ENCODE peak calls at places on chromosome 15, in nine cellular contexts. One of them, this sample, is unnamed.

GRCh38 chr15:71275098-71275497 is 159.8 kb downstream of the THSD4 start:
- DNase-seq in MM.1S: no peak
- DNase-seq in GM23338: no peak
- DNase-seq in OCI-LY7: no peak
- DNase-seq in mesendoderm: peak; percentile 41
- DNase-seq in K562: no peak
- DNase-seq in HCT116: no peak
- DNase-seq in astrocyte: peak; percentile 80
- DNase-seq in PC-3: peak; percentile 85
- DNase-seq in this sample: no peak

GRCh38 chr15:100438570-100438969 is 90.2 kb downstream of the CERS3 start:
- DNase-seq in MM.1S: no peak
- DNase-seq in GM23338: no peak
- DNase-seq in OCI-LY7: peak; percentile 8
- DNase-seq in mesendoderm: no peak
- DNase-seq in K562: no peak
- DNase-seq in HCT116: no peak
- DNase-seq in astrocyte: peak; percentile 8
- DNase-seq in PC-3: peak; percentile 10
- DNase-seq in this sample: peak; percentile 77

GRCh38 chr15:68019814-68020525 is 34.1 kb upstream of the PIAS1 start:
- DNase-seq in MM.1S: no peak
- DNase-seq in GM23338: no peak
- DNase-seq in OCI-LY7: no peak
- DNase-seq in mesendoderm: peak; percentile 37
- DNase-seq in K562: no peak
- DNase-seq in HCT116: no peak
- DNase-seq in astrocyte: no peak
- DNase-seq in PC-3: no peak
- DNase-seq in this sample: no peak

GRCh38 chr15:44536298-44536961 is 517 bp upstream of the EIF3J start:
- DNase-seq in MM.1S: peak; percentile 83
- DNase-seq in GM23338: peak; percentile 95
- DNase-seq in OCI-LY7: no peak
- DNase-seq in mesendoderm: peak; percentile 97
- DNase-seq in K562: peak; percentile 87
- DNase-seq in HCT116: peak; percentile 64
- DNase-seq in astrocyte: peak; percentile 76
- DNase-seq in PC-3: peak; percentile 82
- DNase-seq in this sample: no peak

GRCh38 chr15:66564136-66565041 is 1.4 kb downstream of the LCTL start:
- DNase-seq in MM.1S: no peak
- DNase-seq in GM23338: peak; percentile 61
- DNase-seq in OCI-LY7: no peak
- DNase-seq in mesendoderm: no peak
- DNase-seq in K562: no peak
- DNase-seq in HCT116: no peak
- DNase-seq in astrocyte: no peak
- DNase-seq in PC-3: no peak
- DNase-seq in this sample: no peak

GRCh38 chr15:31306426-31307269 is 20.0 kb upstream of the KLF13 start:
- DNase-seq in MM.1S: no peak
- DNase-seq in GM23338: peak; percentile 98
- DNase-seq in OCI-LY7: peak; percentile 87
- DNase-seq in mesendoderm: peak; percentile 85
- DNase-seq in K562: no peak
- DNase-seq in HCT116: no peak
- DNase-seq in astrocyte: peak; percentile 10
- DNase-seq in PC-3: no peak
- DNase-seq in this sample: peak; percentile 85

GRCh38 chr15:48858401-48858800 is 19.5 kb upstream of the EID1 start:
- DNase-seq in MM.1S: peak; percentile 20
- DNase-seq in GM23338: no peak
- DNase-seq in OCI-LY7: no peak
- DNase-seq in mesendoderm: no peak
- DNase-seq in K562: peak; percentile 68
- DNase-seq in HCT116: no peak
- DNase-seq in astrocyte: peak; percentile 65
- DNase-seq in PC-3: peak; percentile 56
- DNase-seq in this sample: no peak

GRCh38 chr15:38490231-38490630 is 36.3 kb downstream of the FAM98B start:
- DNase-seq in MM.1S: no peak
- DNase-seq in GM23338: no peak
- DNase-seq in OCI-LY7: no peak
- DNase-seq in mesendoderm: no peak
- DNase-seq in K562: no peak
- DNase-seq in HCT116: no peak
- DNase-seq in astrocyte: peak; percentile 55
- DNase-seq in PC-3: no peak
- DNase-seq in this sample: no peak

GRCh38 chr15:82999426-82999825 is 12.0 kb downstream of the C15orf40 start:
- DNase-seq in MM.1S: no peak
- DNase-seq in GM23338: no peak
- DNase-seq in OCI-LY7: no peak
- DNase-seq in mesendoderm: no peak
- DNase-seq in K562: no peak
- DNase-seq in HCT116: no peak
- DNase-seq in astrocyte: no peak
- DNase-seq in PC-3: no peak
- DNase-seq in this sample: no peak

GRCh38 chr15:91849749-91850161 is 3.8 kb upstream of the SLCO3A1 start:
- DNase-seq in MM.1S: peak; percentile 43
- DNase-seq in GM23338: peak; percentile 67
- DNase-seq in OCI-LY7: peak; percentile 63
- DNase-seq in mesendoderm: peak; percentile 62
- DNase-seq in K562: peak; percentile 10
- DNase-seq in HCT116: peak; percentile 35
- DNase-seq in astrocyte: peak; percentile 37
- DNase-seq in PC-3: peak; percentile 64
- DNase-seq in this sample: peak; percentile 81

GRCh38 chr15:70617076-70617910 is 146.1 kb downstream of the UACA start:
- DNase-seq in MM.1S: no peak
- DNase-seq in GM23338: no peak
- DNase-seq in OCI-LY7: no peak
- DNase-seq in mesendoderm: no peak
- DNase-seq in K562: no peak
- DNase-seq in HCT116: no peak
- DNase-seq in astrocyte: no peak
- DNase-seq in PC-3: peak; percentile 17
- DNase-seq in this sample: no peak

GRCh38 chr15:47399100-47399499 is 318.2 kb upstream of the SEMA6D start:
- DNase-seq in MM.1S: no peak
- DNase-seq in GM23338: no peak
- DNase-seq in OCI-LY7: no peak
- DNase-seq in mesendoderm: no peak
- DNase-seq in K562: no peak
- DNase-seq in HCT116: no peak
- DNase-seq in astrocyte: no peak
- DNase-seq in PC-3: no peak
- DNase-seq in this sample: no peak

GRCh38 chr15:50354838-50355611 is at the start of gene GABPB1:
- DNase-seq in MM.1S: peak; percentile 91
- DNase-seq in GM23338: peak; percentile 91
- DNase-seq in OCI-LY7: peak; percentile 95
- DNase-seq in mesendoderm: peak; percentile 97
- DNase-seq in K562: peak; percentile 95
- DNase-seq in HCT116: peak; percentile 92
- DNase-seq in astrocyte: peak; percentile 96
- DNase-seq in PC-3: peak; percentile 70
- DNase-seq in this sample: peak; percentile 95

GRCh38 chr15:50355612-50355905 is 561 bp upstream of the GABPB1 start:
- DNase-seq in MM.1S: no peak
- DNase-seq in GM23338: no peak
- DNase-seq in OCI-LY7: no peak
- DNase-seq in mesendoderm: no peak
- DNase-seq in K562: no peak
- DNase-seq in HCT116: no peak
- DNase-seq in astrocyte: no peak
- DNase-seq in PC-3: no peak
- DNase-seq in this sample: no peak

GRCh38 chr15:50355980-50356379 is 982 bp upstream of the GABPB1 start:
- DNase-seq in MM.1S: no peak
- DNase-seq in GM23338: no peak
- DNase-seq in OCI-LY7: no peak
- DNase-seq in mesendoderm: no peak
- DNase-seq in K562: no peak
- DNase-seq in HCT116: no peak
- DNase-seq in astrocyte: no peak
- DNase-seq in PC-3: no peak
- DNase-seq in this sample: no peak

GRCh38 chr15:50353999-50354837 is 780 bp downstream of the GABPB1 start:
- DNase-seq in MM.1S: peak; percentile 85
- DNase-seq in GM23338: peak; percentile 55
- DNase-seq in OCI-LY7: peak; percentile 74
- DNase-seq in mesendoderm: peak; percentile 82
- DNase-seq in K562: peak; percentile 52
- DNase-seq in HCT116: peak; percentile 19
- DNase-seq in astrocyte: peak; percentile 87
- DNase-seq in PC-3: peak; percentile 77
- DNase-seq in this sample: peak; percentile 79

DNA sequence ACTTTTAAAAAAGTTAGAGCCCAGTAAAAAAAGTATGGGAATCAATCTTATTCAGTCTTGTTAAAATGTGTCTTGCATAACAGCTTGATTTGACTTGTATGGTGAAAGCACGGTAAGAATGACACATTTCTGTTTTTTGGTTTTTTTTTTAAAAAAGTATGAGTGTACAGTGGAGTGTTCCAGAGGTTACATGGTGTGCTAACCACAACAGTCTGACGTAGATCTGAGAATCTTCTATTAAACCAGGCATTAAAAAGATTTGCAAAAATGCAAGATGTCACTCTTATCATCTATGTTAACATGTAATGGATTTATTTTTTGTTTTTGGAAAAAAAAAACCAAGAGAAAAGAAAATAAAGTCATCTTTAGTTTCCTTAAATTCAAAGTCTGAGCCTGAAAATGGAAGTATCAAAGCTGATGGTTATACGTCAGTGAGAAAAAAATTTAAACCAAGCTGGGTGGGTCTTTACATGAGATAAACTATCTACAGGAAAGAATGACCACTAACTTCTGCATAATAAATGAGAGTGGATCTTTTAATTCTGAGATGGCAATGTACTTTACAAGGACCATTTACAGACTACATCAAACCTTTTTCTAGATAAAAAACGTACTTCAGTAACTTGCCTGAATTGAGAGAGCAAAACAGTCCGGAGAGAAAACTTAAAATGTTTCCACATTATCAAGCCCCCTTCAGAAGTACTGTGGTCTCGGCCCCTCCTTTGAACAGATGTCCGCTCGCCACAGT is 1.6 kb downstream of the GABPB1 start:
- DNase-seq in MM.1S: peak; percentile 31
- DNase-seq in GM23338: no peak
- DNase-seq in OCI-LY7: peak; percentile 40
- DNase-seq in mesendoderm: no peak
- DNase-seq in K562: peak; percentile 26
- DNase-seq in HCT116: no peak
- DNase-seq in astrocyte: peak; percentile 93
- DNase-seq in PC-3: peak; percentile 51
- DNase-seq in this sample: peak; percentile 65
- H3K79me2 ChIP-seq in MM.1S: peaks cover 93% of the 10 kb centered on the region
- H3K79me2 ChIP-seq in GM23338: peaks cover 88% of the 10 kb centered on the region
- H3K79me2 ChIP-seq in OCI-LY7: peaks cover 93% of the 10 kb centered on the region
- H3K79me2 ChIP-seq in mesendoderm: peaks cover 71% of the 10 kb centered on the region
- H3K79me2 ChIP-seq in K562: peaks cover 98% of the 10 kb centered on the region
- H3K79me2 ChIP-seq in HCT116: peaks cover 93% of the 10 kb centered on the region
- H3K79me2 ChIP-seq in astrocyte: peaks cover 97% of the 10 kb centered on the region
- H3K79me2 ChIP-seq in PC-3: peaks cover 98% of the 10 kb centered on the region
- H3K79me2 ChIP-seq in this sample: peaks cover 94% of the 10 kb centered on the region

GRCh38 chr15:97168704-97169475 is 791.6 kb upstream of the ARRDC4 start:
- DNase-seq in MM.1S: no peak
- DNase-seq in GM23338: peak; percentile 32
- DNase-seq in OCI-LY7: peak; percentile 7
- DNase-seq in mesendoderm: peak; percentile 26
- DNase-seq in K562: no peak
- DNase-seq in HCT116: no peak
- DNase-seq in astrocyte: no peak
- DNase-seq in PC-3: no peak
- DNase-seq in this sample: peak; percentile 46

GRCh38 chr15:97174886-97175540 is 785.5 kb upstream of the ARRDC4 start:
- DNase-seq in MM.1S: no peak
- DNase-seq in GM23338: no peak
- DNase-seq in OCI-LY7: no peak
- DNase-seq in mesendoderm: no peak
- DNase-seq in K562: no peak
- DNase-seq in HCT116: no peak
- DNase-seq in astrocyte: no peak
- DNase-seq in PC-3: no peak
- DNase-seq in this sample: no peak

GRCh38 chr15:97177135-97177704 is 783.3 kb upstream of the ARRDC4 start:
- DNase-seq in MM.1S: no peak
- DNase-seq in GM23338: peak; percentile 75
- DNase-seq in OCI-LY7: no peak
- DNase-seq in mesendoderm: peak; percentile 81
- DNase-seq in K562: no peak
- DNase-seq in HCT116: no peak
- DNase-seq in astrocyte: no peak
- DNase-seq in PC-3: no peak
- DNase-seq in this sample: no peak

GRCh38 chr15:97171556-97171955 is 788.9 kb upstream of the ARRDC4 start:
- DNase-seq in MM.1S: no peak
- DNase-seq in GM23338: no peak
- DNase-seq in OCI-LY7: no peak
- DNase-seq in mesendoderm: no peak
- DNase-seq in K562: no peak
- DNase-seq in HCT116: no peak
- DNase-seq in astrocyte: no peak
- DNase-seq in PC-3: no peak
- DNase-seq in this sample: no peak
- H3K4me3 ChIP-seq in MM.1S: no peak overlapping the region
- H3K4me3 ChIP-seq in GM23338: no peak overlapping the region
- H3K4me3 ChIP-seq in OCI-LY7: no peak overlapping the region
- H3K4me3 ChIP-seq in mesendoderm: no peak overlapping the region
- H3K4me3 ChIP-seq in K562: no peak overlapping the region
- H3K4me3 ChIP-seq in HCT116: no peak overlapping the region
- H3K4me3 ChIP-seq in astrocyte: no peak overlapping the region
- H3K4me3 ChIP-seq in PC-3: no peak overlapping the region
- H3K4me3 ChIP-seq in this sample: no peak overlapping the region

DNA sequence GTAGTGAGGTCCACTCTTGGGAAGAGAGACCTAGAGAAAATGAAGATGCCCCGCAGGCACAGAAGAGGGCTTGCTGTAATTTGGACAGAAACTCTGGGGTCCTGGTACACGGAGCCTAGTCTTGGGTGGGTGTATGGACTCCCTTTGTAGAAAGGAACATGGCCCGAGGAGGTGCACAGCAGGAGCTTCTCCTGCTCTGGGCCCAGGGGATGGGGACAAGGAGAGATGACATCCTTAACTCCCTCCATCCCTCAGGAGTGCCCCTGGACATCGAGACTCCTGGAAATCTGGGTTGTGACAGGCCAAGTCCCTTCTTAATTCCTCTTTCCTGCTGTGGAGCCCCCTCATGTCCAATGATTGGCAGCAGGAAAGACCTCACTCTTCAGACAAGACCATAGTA is 29.9 kb upstream of the ABHD2 start:
- DNase-seq in MM.1S: no peak
- DNase-seq in GM23338: no peak
- DNase-seq in OCI-LY7: no peak
- DNase-seq in mesendoderm: no peak
- DNase-seq in K562: no peak
- DNase-seq in HCT116: no peak
- DNase-seq in astrocyte: no peak
- DNase-seq in PC-3: no peak
- DNase-seq in this sample: no peak
- H3K4me1 ChIP-seq in MM.1S: no peaks in the 10 kb centered on the region
- H3K4me1 ChIP-seq in GM23338: no peaks in the 10 kb centered on the region
- H3K4me1 ChIP-seq in OCI-LY7: no peaks in the 10 kb centered on the region
- H3K4me1 ChIP-seq in mesendoderm: no peaks in the 10 kb centered on the region
- H3K4me1 ChIP-seq in K562: peaks cover 14% of the 10 kb centered on the region
- H3K4me1 ChIP-seq in HCT116: no peaks in the 10 kb centered on the region
- H3K4me1 ChIP-seq in astrocyte: no peaks in the 10 kb centered on the region
- H3K4me1 ChIP-seq in PC-3: no peaks in the 10 kb centered on the region
- H3K4me1 ChIP-seq in this sample: no peaks in the 10 kb centered on the region

GRCh38 chr15:77063249-77063648 is 7.7 kb downstream of the TSPAN3 start:
- DNase-seq in MM.1S: no peak
- DNase-seq in GM23338: no peak
- DNase-seq in OCI-LY7: no peak
- DNase-seq in mesendoderm: no peak
- DNase-seq in K562: no peak
- DNase-seq in HCT116: no peak
- DNase-seq in astrocyte: no peak
- DNase-seq in PC-3: no peak
- DNase-seq in this sample: no peak
- H3K79me2 ChIP-seq in MM.1S: peaks cover 78% of the 10 kb centered on the region
- H3K79me2 ChIP-seq in GM23338: peaks cover 93% of the 10 kb centered on the region
- H3K79me2 ChIP-seq in OCI-LY7: no peaks in the 10 kb centered on the region
- H3K79me2 ChIP-seq in mesendoderm: peaks cover 9% of the 10 kb centered on the region
- H3K79me2 ChIP-seq in K562: peaks cover 44% of the 10 kb centered on the region
- H3K79me2 ChIP-seq in HCT116: peaks cover 94% of the 10 kb centered on the region
- H3K79me2 ChIP-seq in astrocyte: peaks cover 82% of the 10 kb centered on the region
- H3K79me2 ChIP-seq in PC-3: peaks cover 82% of the 10 kb centered on the region
- H3K79me2 ChIP-seq in this sample: peaks cover 97% of the 10 kb centered on the region